ENCODE peak calls at places on chromosomes 16 and 17, in eight cellular contexts. Y, Q, R, Z, K, J, X and C are unnamed samples.

GRCh38 chr17:82295472-82295814 is 21.9 kb upstream of the CSNK1D start:
- DNase-seq in Y (no peak), Q (no peak), R (no peak), Z (no peak), K (no peak), J (no peak), X (no peak), C (no peak)

GRCh38 chr17:80832266-80832676 is 159.4 kb upstream of the CHMP6 start:
- DNase-seq in Y (no peak), Q (no peak), R (no peak), Z (peak), K (peak), J (peak), X (peak), C (no peak)

GRCh38 chr17:74659898-74660297 is 36.4 kb upstream of the CD300E start:
- DNase-seq in Y (peak), Q (no peak), R (no peak), Z (no peak), K (no peak), J (no peak), X (no peak), C (no peak)

GRCh38 chr17:36983618-36984017 is 34.9 kb downstream of the AATF start:
- DNase-seq in Y (no peak), Q (no peak), R (no peak), Z (no peak), K (no peak), J (no peak), X (no peak), C (no peak)

GRCh38 chr16:12425134-12425941 is 378.3 kb downstream of the CPPED1 start:
- DNase-seq in Y (no peak), Q (no peak), R (no peak), Z (no peak), K (no peak), J (peak), X (peak), C (no peak)

GRCh38 chr16:75074920-75075687 is 41.5 kb downstream of the LDHD start:
- DNase-seq in Y (peak), Q (peak), R (no peak), Z (no peak), K (no peak), J (no peak), X (no peak), C (no peak)

GRCh38 chr16:57649443-57649751 is 18.7 kb upstream of the ADGRG3 start:
- DNase-seq in Y (no peak), Q (no peak), R (no peak), Z (no peak), K (no peak), J (no peak), X (no peak), C (no peak)

GRCh38 chr17:46002311-46002972 is 3.4 kb downstream of the STH start:
- DNase-seq in Y (peak), Q (peak), R (no peak), Z (peak), K (peak), J (peak), X (peak), C (no peak)

GRCh38 chr16:68416057-68417046 is 32.0 kb downstream of the SMPD3 start:
- DNase-seq in Y (no peak), Q (no peak), R (no peak), Z (no peak), K (no peak), J (no peak), X (no peak), C (no peak)

GRCh38 chr16:66881014-66881417 is 701 bp downstream of the PDP2 start:
- DNase-seq in Y (no peak), Q (no peak), R (no peak), Z (no peak), K (no peak), J (peak), X (no peak), C (no peak)

GRCh38 chr17:27670791-27671590 is 40.0 kb downstream of the LGALS9 start:
- DNase-seq in Y (no peak), Q (no peak), R (no peak), Z (no peak), K (no peak), J (no peak), X (no peak), C (no peak)

GRCh38 chr17:58084317-58084981 is 1.2 kb downstream of the DYNLL2 start:
- DNase-seq in Y (no peak), Q (peak), R (no peak), Z (no peak), K (peak), J (peak), X (peak), C (no peak)

GRCh38 chr16:67437513-67437912 is 6.6 kb downstream of the HSD11B2 start:
- DNase-seq in Y (no peak), Q (no peak), R (no peak), Z (no peak), K (no peak), J (no peak), X (no peak), C (no peak)

GRCh38 chr16:53207810-53208752 is 153.3 kb downstream of the CHD9 start:
- DNase-seq in Y (peak), Q (peak), R (no peak), Z (peak), K (peak), J (peak), X (peak), C (no peak)

GRCh38 chr17:37148171-37148570 is 199.4 kb downstream of the AATF start:
- DNase-seq in Y (no peak), Q (no peak), R (no peak), Z (no peak), K (no peak), J (no peak), X (no peak), C (no peak)

GRCh38 chr17:56892333-56892732 is 21.5 kb downstream of the TRIM25 start:
- DNase-seq in Y (no peak), Q (no peak), R (no peak), Z (no peak), K (no peak), J (no peak), X (no peak), C (no peak)

GRCh38 chr17:56893503-56893902 is 20.3 kb downstream of the TRIM25 start:
- DNase-seq in Y (no peak), Q (no peak), R (no peak), Z (no peak), K (no peak), J (no peak), X (no peak), C (no peak)

GRCh38 chr17:56890390-56890789 is 23.5 kb downstream of the TRIM25 start:
- DNase-seq in Y (no peak), Q (no peak), R (no peak), Z (no peak), K (no peak), J (no peak), X (no peak), C (no peak)

GRCh38 chr17:56890906-56891674 is 22.8 kb downstream of the TRIM25 start:
- DNase-seq in Y (no peak), Q (no peak), R (no peak), Z (no peak), K (no peak), J (no peak), X (no peak), C (no peak)

GRCh38 chr17:56891751-56892150 is 22.1 kb downstream of the TRIM25 start:
- DNase-seq in Y (no peak), Q (no peak), R (no peak), Z (no peak), K (no peak), J (peak), X (no peak), C (peak)
- TF ChIP-seq CTCF in Y (no peak), Q (peak), R (peak), Z (peak), K (peak), J (peak), X (peak), C (peak)

GRCh38 chr17:28935744-28936460 is 15.4 kb downstream of the PHF12 start:
- DNase-seq in Y (no peak), Q (no peak), R (no peak), Z (no peak), K (no peak), J (no peak), X (no peak), C (no peak)
- H3K27ac ChIP-seq in Y (peak), Q (no peak), R (no peak), Z (no peak), K (peak), J (no peak), X (no peak), C (no peak)

GRCh38 chr16:188674-189073 is 8.4 kb downstream of the HBQ1 start:
- DNase-seq in Y (no peak), Q (no peak), R (no peak), Z (no peak), K (no peak), J (no peak), X (no peak), C (no peak)
- TF ChIP-seq CTCF in Y (no peak), Q (peak), R (no peak), Z (no peak), K (no peak), J (peak), X (peak), C (no peak)

GRCh38 chr17:1351967-1352366 is 48.1 kb downstream of the YWHAE start:
- DNase-seq in Y (no peak), Q (no peak), R (no peak), Z (no peak), K (no peak), J (no peak), X (no peak), C (no peak)

GRCh38 chr17:1343554-1343953 is 56.5 kb downstream of the YWHAE start:
- DNase-seq in Y (no peak), Q (no peak), R (no peak), Z (no peak), K (no peak), J (no peak), X (no peak), C (no peak)

GRCh38 chr17:1351275-1351674 is 48.7 kb downstream of the YWHAE start:
- DNase-seq in Y (no peak), Q (no peak), R (no peak), Z (no peak), K (no peak), J (no peak), X (no peak), C (no peak)

GRCh38 chr17:1344521-1344920 is 55.5 kb downstream of the YWHAE start:
- DNase-seq in Y (no peak), Q (no peak), R (no peak), Z (no peak), K (no peak), J (peak), X (no peak), C (no peak)

DNA sequence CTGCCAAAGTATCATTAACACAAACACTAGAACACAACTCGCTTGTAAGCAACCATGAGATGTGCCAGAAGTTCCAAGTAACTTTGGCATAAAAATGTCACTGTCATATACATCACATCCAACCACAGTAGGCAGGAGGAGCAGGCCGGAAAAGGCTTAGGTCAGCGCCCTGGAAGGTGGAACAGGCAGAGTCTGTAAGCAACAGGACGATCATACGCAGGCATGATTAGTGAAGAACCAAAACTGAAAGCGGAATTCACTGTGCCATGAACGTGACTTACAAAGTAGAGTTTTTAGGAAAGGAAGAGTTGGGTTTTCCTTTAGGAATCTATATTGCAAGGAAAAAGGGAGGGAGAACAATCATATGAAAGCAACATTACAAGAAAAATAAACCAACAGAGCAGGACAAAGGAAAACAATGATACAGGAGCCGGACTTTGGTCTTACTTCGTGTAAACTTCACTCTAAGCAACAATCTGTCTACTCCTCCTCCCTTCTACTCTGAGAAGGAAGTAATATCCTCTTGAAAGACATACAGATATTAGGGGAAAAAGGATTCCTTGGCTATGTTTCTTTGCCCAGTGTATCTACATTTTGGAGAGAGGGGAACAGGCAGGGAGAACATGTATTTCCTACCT is 52.2 kb downstream of the YWHAE start:
- DNase-seq in Y (no peak), Q (no peak), R (no peak), Z (no peak), K (no peak), J (no peak), X (no peak), C (no peak)
- H3K27ac ChIP-seq in Y (no peak), Q (no peak), R (peak), Z (no peak), K (peak), J (peak), X (no peak), C (peak)

DNA sequence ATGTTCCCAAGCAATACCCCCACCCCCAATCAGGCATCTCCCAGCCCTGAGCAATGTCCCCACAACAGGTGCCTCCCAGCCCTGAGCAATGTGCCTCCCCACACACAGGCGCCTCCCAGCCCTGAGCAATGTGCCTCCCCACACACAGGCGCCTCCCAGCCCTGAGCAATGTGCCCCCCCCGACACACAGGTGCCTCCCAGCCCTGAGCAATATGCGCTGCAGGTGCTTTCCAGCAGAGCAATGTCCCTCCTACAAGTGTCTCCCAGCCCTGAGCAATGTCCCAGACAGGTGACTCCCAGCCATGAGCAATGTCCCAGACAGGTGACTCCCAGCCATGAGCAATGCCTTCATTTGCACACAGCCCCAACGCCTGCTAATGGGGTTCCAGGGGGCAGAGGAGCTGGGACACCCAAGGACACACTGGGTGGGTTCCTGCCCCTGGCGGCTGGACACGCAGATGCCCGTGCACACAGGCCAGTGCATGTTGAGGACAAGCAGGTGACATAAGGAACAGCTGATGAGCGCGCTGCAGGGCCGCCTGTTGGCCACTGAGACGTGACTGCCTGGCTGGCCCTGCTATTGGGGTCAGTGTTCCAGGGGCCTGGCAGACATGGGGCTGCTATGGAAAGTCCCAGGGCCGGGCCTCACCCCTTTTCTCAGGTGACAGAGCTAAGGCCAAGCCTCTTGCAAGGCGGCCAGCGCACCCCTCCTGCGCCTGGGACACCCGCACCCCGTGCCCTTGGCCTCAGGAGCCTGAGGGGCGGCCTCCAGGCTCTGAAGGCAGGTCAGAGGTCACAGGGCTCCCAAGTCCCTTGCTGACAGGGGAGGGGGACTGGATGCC is 26.9 kb upstream of the PABPN1L start:
- DNase-seq in Y (no peak), Q (no peak), R (no peak), Z (no peak), K (no peak), J (no peak), X (no peak), C (no peak)
- TF ChIP-seq CTCF in Y (no peak), Q (no peak), R (no peak), Z (no peak), K (no peak), J (no peak), X (no peak), C (no peak)

DNA sequence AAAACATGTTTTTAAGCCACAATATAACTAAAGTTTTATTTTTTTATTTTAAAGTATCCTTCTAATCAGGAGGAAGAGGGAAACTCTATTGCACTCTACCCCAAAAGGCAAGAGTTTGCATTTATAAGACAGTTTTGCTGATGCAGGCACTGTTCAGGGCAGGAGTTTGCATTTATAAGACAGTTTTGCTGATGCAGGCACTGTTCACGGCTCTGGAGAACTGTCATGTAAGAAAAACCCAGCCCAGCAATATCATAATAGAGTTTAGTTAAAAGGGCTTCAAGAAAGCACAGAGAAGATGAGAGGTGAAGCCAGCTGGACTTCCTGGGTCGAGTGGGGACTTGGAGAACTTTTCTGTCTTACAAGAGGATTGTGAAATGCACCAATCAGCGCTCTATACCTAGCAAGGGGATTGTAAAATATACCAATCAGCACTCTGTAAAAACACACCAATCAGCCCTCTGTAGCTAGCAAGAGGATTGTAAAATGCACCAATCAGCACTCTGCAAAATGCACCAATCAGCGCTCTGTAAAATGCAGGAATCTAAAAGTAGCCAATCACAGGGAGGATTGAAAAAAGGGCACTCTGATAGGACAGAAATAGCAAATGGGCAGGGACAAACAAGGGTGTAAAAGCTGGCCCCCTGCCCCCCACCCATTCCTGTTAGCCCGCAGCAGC is 1.6 kb upstream of the CBX1 start:
- DNase-seq in Y (peak), Q (no peak), R (no peak), Z (no peak), K (no peak), J (no peak), X (no peak), C (no peak)
- H3K27ac ChIP-seq in Y (peak), Q (no peak), R (no peak), Z (no peak), K (no peak), J (no peak), X (no peak), C (no peak)

GRCh38 chr16:16185095-16185494 is 38.2 kb downstream of the ABCC6 start:
- DNase-seq in Y (no peak), Q (no peak), R (no peak), Z (no peak), K (no peak), J (no peak), X (no peak), C (no peak)

GRCh38 chr16:16184594-16184993 is 38.7 kb downstream of the ABCC6 start:
- DNase-seq in Y (no peak), Q (no peak), R (no peak), Z (no peak), K (no peak), J (no peak), X (no peak), C (no peak)

GRCh38 chr16:16186820-16187219 is 36.5 kb downstream of the ABCC6 start:
- DNase-seq in Y (no peak), Q (no peak), R (no peak), Z (no peak), K (no peak), J (no peak), X (no peak), C (no peak)

GRCh38 chr16:16182918-16183317 is 40.4 kb downstream of the ABCC6 start:
- DNase-seq in Y (no peak), Q (no peak), R (no peak), Z (no peak), K (no peak), J (no peak), X (no peak), C (no peak)

GRCh38 chr16:16183562-16183961 is 39.7 kb downstream of the ABCC6 start:
- DNase-seq in Y (no peak), Q (no peak), R (no peak), Z (no peak), K (no peak), J (peak), X (no peak), C (no peak)
- TF ChIP-seq CTCF in Y (no peak), Q (peak), R (no peak), Z (peak), K (peak), J (peak), X (peak), C (no peak)

DNA sequence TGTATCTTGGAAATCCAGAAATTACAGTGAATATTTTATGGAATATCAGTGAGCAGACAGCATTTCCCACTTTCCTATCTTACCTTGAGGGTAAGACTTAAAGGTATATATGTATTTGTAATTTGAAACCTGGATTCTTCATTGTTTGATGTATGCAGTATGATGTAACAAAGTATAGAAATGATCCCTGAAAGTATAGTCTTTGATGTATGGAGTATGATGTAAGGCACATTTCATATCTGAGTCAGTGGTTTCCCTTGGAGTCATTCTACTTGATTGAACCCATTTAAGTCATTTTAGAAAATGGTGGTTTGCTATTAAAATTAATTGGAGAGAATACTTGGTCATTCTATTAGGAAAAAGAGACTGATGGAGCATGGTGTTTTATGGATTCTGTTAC is 10.1 kb downstream of the AMZ2 start:
- DNase-seq in Y (no peak), Q (no peak), R (no peak), Z (no peak), K (no peak), J (no peak), X (no peak), C (no peak)
- H3K27ac ChIP-seq in Y (no peak), Q (no peak), R (no peak), Z (no peak), K (no peak), J (no peak), X (no peak), C (no peak)

GRCh38 chr16:56483394-56483793 is 32.0 kb downstream of the OGFOD1 start:
- DNase-seq in Y (no peak), Q (no peak), R (no peak), Z (no peak), K (no peak), J (no peak), X (no peak), C (no peak)

GRCh38 chr16:56482667-56483236 is 31.4 kb downstream of the OGFOD1 start:
- DNase-seq in Y (no peak), Q (no peak), R (no peak), Z (no peak), K (no peak), J (no peak), X (no peak), C (no peak)

GRCh38 chr16:56493131-56493530 is 26.7 kb downstream of the BBS2 start:
- DNase-seq in Y (no peak), Q (no peak), R (no peak), Z (no peak), K (no peak), J (no peak), X (no peak), C (no peak)

GRCh38 chr16:56491657-56492261 is 28.1 kb downstream of the BBS2 start:
- DNase-seq in Y (no peak), Q (no peak), R (no peak), Z (no peak), K (no peak), J (no peak), X (no peak), C (no peak)

DNA sequence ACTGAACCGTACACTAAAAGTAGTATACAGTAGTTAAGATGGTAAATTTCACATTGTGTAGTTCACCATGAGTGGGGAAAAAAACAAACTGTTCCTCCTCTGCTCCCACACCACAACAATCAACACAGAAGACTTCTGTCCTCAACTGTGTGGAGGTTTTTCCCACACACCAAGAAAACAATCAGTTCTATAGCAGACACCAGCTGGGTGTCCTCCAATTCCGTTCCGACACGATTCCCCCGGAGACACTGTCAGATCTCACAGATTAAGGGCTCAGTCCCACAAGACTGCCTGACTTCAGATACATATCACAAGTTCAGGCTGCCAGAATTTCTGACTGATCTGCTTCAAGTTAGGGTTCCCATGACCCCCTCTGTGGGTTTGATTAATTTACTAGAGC is 31.8 kb downstream of the BBS2 start:
- DNase-seq in Y (no peak), Q (no peak), R (no peak), Z (no peak), K (no peak), J (no peak), X (no peak), C (no peak)
- TF ChIP-seq CTCF in Y (no peak), Q (no peak), R (no peak), Z (no peak), K (no peak), J (no peak), X (no peak), C (no peak)